ENCODE peak calls at places on chromosomes 6 and 20, in five cellular contexts. T, I, P, M and J are unnamed samples.

GRCh38 chr20:21529863-21530262 is 16.0 kb upstream of the NKX2-2 start:
- DNase-seq in I (no peak), M (no peak), T (no peak), P (no peak), J (no peak)

GRCh38 chr20:49526056-49526455 is 41.9 kb downstream of the PTGIS start:
- DNase-seq in I (no peak), M (no peak), T (no peak), P (no peak), J (no peak)

GRCh38 chr20:37516697-37517370 is 4.2 kb upstream of the NNAT start:
- DNase-seq in T (peak; percentile 5), I (no peak), P (peak; percentile 94), M (no peak), J (peak; percentile 82)

GRCh38 chr20:33387177-33387576 is 14.1 kb downstream of the CDK5RAP1 start:
- DNase-seq in M (no peak), T (no peak), I (no peak), P (no peak), J (no peak)

GRCh38 chr6:12748815-12749521 is 32.4 kb downstream of the PHACTR1 start:
- DNase-seq in I (peak; percentile 50), M (peak; percentile 65), T (no peak), P (no peak), J (peak; percentile 80)

GRCh38 chr6:89048286-89048923 is 32.1 kb upstream of the PNRC1 start:
- DNase-seq in T (no peak), I (no peak), M (no peak), P (peak; percentile 41), J (no peak)

GRCh38 chr20:24694727-24695528 is 225.5 kb downstream of the SYNDIG1 start:
- DNase-seq in I (no peak), P (no peak), M (peak; percentile 54), T (no peak), J (no peak)

GRCh38 chr20:38075161-38075998 is 41.8 kb downstream of the RPRD1B start:
- DNase-seq in I (no peak), T (no peak), M (no peak), P (peak; percentile 82), J (no peak)

GRCh38 chr6:104229057-104229456 is 630.7 kb downstream of the HACE1 start:
- DNase-seq in I (no peak), P (no peak), T (no peak), M (no peak), J (no peak)

DNA sequence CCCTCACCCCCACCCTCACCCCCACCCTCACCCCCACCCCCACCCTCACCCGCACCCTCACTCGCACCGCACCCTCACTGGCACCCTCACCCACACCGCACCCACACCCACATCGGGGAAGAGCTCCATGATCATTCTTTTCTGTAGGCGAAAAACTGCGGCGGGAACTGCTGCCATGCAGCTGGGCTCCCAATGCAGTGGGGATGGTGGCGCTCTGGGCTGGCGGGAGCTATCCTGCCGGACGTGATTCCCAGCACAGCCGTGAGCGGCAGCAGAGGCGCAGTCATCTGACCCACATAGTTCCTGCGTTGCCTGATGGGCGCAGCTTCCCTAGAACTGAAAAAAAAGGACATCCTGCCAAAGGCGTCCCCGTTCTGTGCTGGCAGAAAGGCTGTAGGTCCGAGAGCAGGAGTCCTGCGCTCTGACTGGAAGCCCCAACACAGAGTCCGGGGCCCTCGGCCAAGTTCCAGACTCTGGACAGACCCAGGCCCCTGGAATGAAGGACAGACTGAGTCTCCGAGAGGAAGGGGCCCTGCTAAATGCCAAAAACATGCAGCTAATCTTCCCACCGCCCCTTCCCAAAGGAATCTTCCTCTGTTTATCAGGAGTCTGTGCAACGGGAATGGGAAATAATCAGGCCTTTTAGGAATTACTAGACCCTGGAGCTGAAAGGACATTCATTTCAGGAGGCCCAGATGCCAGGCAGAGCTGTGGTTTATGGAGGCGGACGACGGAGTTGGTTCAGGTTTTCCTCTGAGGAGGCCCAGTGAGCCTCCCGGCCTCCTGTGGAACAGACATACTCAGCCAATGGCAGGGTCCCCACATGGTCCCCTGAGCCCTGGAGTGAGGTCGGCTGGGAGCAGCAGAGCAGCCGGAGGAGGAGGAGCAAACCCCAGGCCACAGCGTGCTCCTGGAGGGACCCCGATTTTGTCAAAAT is 14.1 kb upstream of the TCFL5 start:
- DNase-seq in M (no peak), P (peak; percentile 84), I (peak; percentile 92), T (peak; percentile 78), J (peak; percentile 87)
- TF ChIP-seq CTCF in M (peak; percentile 61), P (peak; percentile 52), I (no peak), T (peak; percentile 23), J (peak; percentile 59)

DNA sequence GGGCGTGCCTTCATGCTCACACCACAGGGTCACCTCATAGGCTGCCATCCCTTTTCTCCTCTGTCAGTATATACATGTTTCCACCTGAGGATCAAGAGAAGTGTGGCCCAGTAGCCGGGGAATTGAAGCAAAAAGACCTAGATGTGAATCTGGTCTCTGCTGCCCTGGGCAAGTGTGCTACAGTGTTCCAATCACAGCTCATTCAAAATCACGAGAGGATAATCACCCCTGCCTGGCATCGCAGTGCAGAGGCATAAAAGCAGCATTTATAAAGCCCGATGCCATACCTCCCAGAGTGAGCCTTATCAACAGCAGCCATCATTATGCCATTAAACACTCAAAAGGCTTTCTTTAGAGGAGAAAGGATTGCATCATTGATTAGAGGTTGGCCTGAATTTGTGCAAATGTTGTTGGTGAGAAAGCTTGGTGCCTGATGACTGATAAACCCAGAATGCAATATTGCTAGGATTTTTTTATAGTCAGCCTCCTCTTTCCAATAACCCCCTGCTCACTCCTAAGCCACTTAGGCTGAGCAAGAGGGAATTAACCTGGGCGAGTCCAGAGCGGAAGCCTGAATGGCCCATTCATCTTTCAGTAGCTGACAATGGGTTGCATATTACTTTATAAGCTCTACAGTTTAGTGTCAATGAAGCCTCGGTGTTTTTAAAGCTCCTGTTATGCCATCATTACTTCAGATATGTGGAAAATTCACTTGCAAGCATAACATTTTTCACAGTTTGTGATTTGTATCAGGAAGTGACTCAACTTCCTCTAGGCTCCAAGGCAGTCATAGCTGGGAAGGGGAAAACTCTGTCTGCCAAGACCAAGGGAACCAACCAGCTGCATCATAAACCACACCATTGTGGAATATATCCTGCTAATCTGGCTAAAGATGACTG is 92.5 kb upstream of the NXT1 start:
- DNase-seq in P (peak; percentile 77), M (no peak), T (no peak), I (no peak), J (no peak)
- H3K27ac ChIP-seq in P (peak overlapping the region; percentile 47), M (peak overlapping the region; percentile 69), T (peak overlapping the region; percentile 44), I (peak overlapping the region; percentile 48), J (no peak overlapping the region)

GRCh38 chr6:157220485-157220884 is 102.8 kb downstream of the TMEM242 start:
- DNase-seq in M (no peak), I (no peak), P (no peak), T (no peak), J (no peak)

GRCh38 chr6:157219201-157220200 is 103.8 kb downstream of the TMEM242 start:
- DNase-seq in M (peak; percentile 57), I (no peak), T (no peak), P (peak; percentile 45), J (no peak)

GRCh38 chr6:157221817-157222175 is 101.5 kb downstream of the TMEM242 start:
- DNase-seq in T (no peak), P (no peak), I (peak; percentile 72), M (peak; percentile 61), J (no peak)

GRCh38 chr6:157222201-157222981 is 100.9 kb downstream of the TMEM242 start:
- DNase-seq in P (no peak), I (no peak), M (peak; percentile 58), T (no peak), J (no peak)

DNA sequence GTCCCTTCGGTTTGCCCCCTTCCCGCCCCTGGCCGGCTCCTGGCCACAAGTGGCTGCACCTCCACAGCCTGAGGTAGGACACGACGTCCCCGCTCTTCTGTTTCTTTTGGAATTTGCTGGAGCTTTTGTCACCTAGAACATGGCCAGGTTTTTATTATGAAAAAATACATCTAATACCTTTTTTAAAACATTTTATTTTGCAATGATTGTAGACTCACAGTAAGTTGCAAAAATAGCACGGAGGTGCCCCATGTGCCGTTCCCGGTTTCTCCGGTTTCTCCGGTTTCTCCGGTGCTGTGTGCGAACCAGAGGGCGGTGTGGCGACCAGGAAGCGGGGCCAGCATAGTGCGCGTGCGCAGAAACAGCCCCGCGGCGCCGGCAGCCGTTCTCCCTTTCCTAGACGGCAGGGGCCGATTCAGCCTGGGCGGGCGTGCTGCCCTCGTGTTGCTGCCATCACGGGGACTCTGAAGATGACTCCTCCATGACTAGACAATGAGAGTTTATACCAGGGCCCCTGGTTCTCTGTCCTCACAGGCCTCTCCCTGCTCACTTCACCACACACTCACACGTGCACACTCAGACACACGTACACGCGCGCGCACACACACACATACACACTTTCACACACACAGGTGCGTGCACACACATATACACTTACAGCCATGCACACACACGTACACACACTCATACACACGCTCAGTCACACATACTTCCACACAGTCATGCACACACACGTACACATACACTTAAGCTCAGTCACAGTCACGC is 102.1 kb downstream of the TMEM242 start:
- DNase-seq in M (peak; percentile 95), T (peak; percentile 92), I (peak; percentile 96), P (peak; percentile 71), J (no peak)
- TF ChIP-seq CTCF in M (peak; percentile 21), T (no peak), I (no peak), P (no peak), J (no peak)

GRCh38 chr20:45257161-45257560 is 2.8 kb upstream of the SLPI start:
- DNase-seq in T (no peak), M (no peak), I (no peak), P (no peak), J (no peak)
- H3K27ac ChIP-seq in T (no peak overlapping the region), M (no peak overlapping the region), I (no peak overlapping the region), P (no peak overlapping the region), J (no peak overlapping the region)

GRCh38 chr6:141169419-141169818 is 963.3 kb upstream of the GJE1 start:
- DNase-seq in M (no peak), I (no peak), P (peak; percentile 47), T (no peak), J (no peak)
- TF ChIP-seq CTCF in M (no peak), I (no peak), P (no peak), T (no peak), J (no peak)

GRCh38 chr6:157089258-157089657 is 234.1 kb downstream of the TMEM242 start:
- DNase-seq in P (no peak), M (no peak), I (no peak), T (no peak), J (no peak)

GRCh38 chr6:157087974-157088373 is 235.3 kb downstream of the TMEM242 start:
- DNase-seq in M (no peak), T (no peak), I (no peak), P (no peak), J (no peak)

GRCh38 chr6:157089851-157090250 is 233.5 kb downstream of the TMEM242 start:
- DNase-seq in M (no peak), P (no peak), T (no peak), I (no peak), J (no peak)

GRCh38 chr6:157090736-157091135 is 232.6 kb downstream of the TMEM242 start:
- DNase-seq in M (no peak), T (no peak), P (no peak), I (no peak), J (no peak)

DNA sequence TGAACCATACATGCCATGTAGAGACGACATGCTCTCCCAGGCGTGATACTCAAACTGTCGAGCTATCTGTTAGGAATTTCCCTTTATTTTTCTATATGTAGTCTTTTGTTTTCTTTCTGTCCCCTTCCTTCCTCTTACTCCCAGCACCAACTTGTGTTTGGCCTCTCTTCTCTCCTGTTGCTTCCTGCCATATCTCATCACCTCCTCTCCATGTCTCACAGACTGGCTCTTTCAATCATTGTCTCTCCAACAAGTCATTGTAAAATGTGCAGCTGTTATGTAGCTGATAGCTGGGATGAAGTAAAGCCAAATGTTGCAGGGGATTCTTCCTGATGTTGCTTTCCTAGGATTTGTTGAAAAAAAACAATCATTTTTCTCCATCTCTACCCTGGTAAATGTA is 234.5 kb downstream of the TMEM242 start:
- DNase-seq in T (no peak), P (no peak), I (no peak), M (no peak), J (no peak)
- H3K27ac ChIP-seq in T (no peak overlapping the region), P (peak overlapping the region; percentile 45), I (no peak overlapping the region), M (no peak overlapping the region), J (no peak overlapping the region)

GRCh38 chr6:4059115-4059777 is 19.7 kb downstream of the FAM217A start:
- DNase-seq in T (no peak), P (peak; percentile 84), M (no peak), I (no peak), J (no peak)
- TF ChIP-seq CTCF in T (no peak), P (peak; percentile 11), M (no peak), I (no peak), J (no peak)